ENCODE peak calls at places on chromosomes 16 and 17, in eight cellular contexts. Q is RPMI7951; H is stimulated activated CD4-positive, alpha-beta T cell treated with anti-CD3 and anti-CD28 coated beads, Interleukin-2, amount 100 ng/mL, for 24 hours; O is T47D; D is natural killer cell; E is colonic mucosa; P is cardiac fibroblast; U is stimulated activated CD8-positive, alpha-beta memory T cell treated with anti-CD3 and anti-CD28 coated beads, Interleukin-4, amount 100 ng/mL, for 4 hours. Y is an unnamed sample.

GRCh38 chr17:51351890-51352289 is 91.5 kb downstream of the UTP18 start:
- DNase-seq in O (no peak), P (peak; percentile 67), Q (peak; percentile 44), H (no peak), U (no peak), E (no peak), D (no peak), Y (no peak)

GRCh38 chr17:17387461-17388362 is 84.5 kb downstream of the NT5M start:
- DNase-seq in Q (no peak), P (no peak), E (peak; percentile 78), U (no peak), H (no peak), D (no peak), O (peak; percentile 87), Y (no peak)

GRCh38 chr16:159136-159849 is 6.5 kb upstream of the HBM start:
- DNase-seq in D (no peak), P (no peak), O (no peak), H (no peak), Q (no peak), E (no peak), U (no peak), Y (no peak)

GRCh38 chr16:86073763-86074493 is 175.0 kb downstream of the IRF8 start:
- DNase-seq in H (no peak), Q (no peak), O (no peak), E (no peak), P (no peak), D (no peak), U (no peak), Y (no peak)

GRCh38 chr17:57422574-57423164 is 166.3 kb downstream of the MSI2 start:
- DNase-seq in U (no peak), H (no peak), D (no peak), P (peak; percentile 37), Q (peak; percentile 89), O (no peak), E (no peak), Y (no peak)

GRCh38 chr16:57565461-57565860 is 23.0 kb downstream of the ADGRG5 start:
- DNase-seq in H (no peak), P (no peak), U (no peak), E (no peak), Q (no peak), D (no peak), O (no peak), Y (no peak)

GRCh38 chr16:30964540-30965226 is 7.1 kb downstream of the SETD1A start:
- DNase-seq in P (no peak), E (no peak), O (no peak), Q (no peak), H (no peak), D (no peak), U (no peak), Y (no peak)

GRCh38 chr17:81019563-81020442 is 15.1 kb upstream of the BAIAP2 start:
- DNase-seq in Q (no peak), H (no peak), U (no peak), E (no peak), P (no peak), D (no peak), O (no peak), Y (no peak)

GRCh38 chr16:8892101-8892575 is 10.0 kb downstream of the LITAFD start:
- DNase-seq in D (no peak), U (no peak), Q (no peak), H (no peak), P (no peak), O (no peak), E (no peak), Y (no peak)

GRCh38 chr16:10876799-10877341 is at the start of gene CIITA:
- DNase-seq in H (peak; percentile 59), Q (peak; percentile 93), E (peak; percentile 51), D (peak; percentile 56), O (peak; percentile 66), U (peak; percentile 27), P (peak; percentile 64), Y (peak; percentile 58)

GRCh38 chr17:47864791-47865216 is 13.8 kb upstream of the SP6 start:
- DNase-seq in Q (peak; percentile 80), P (no peak), U (no peak), O (no peak), D (no peak), E (no peak), H (no peak), Y (no peak)

GRCh38 chr17:29145289-29146058 is 34.7 kb downstream of the MYO18A start:
- DNase-seq in Q (peak; percentile 69), P (peak; percentile 89), D (peak; percentile 55), H (peak; percentile 66), O (peak; percentile 89), E (peak; percentile 67), U (peak; percentile 45), Y (peak; percentile 84)

GRCh38 chr16:85820604-85821372 is 21.3 kb downstream of the COX4I1 start:
- DNase-seq in H (no peak), D (no peak), U (no peak), E (no peak), P (no peak), O (peak; percentile 50), Q (no peak), Y (no peak)

GRCh38 chr17:59105852-59106462 is 723 bp downstream of the TRIM37 start:
- DNase-seq in O (peak; percentile 88), U (peak; percentile 57), H (peak; percentile 72), E (peak; percentile 80), D (no peak), P (peak; percentile 56), Q (peak; percentile 51), Y (peak; percentile 33)

GRCh38 chr17:63702616-63703015 is 2.7 kb upstream of the LIMD2 start:
- DNase-seq in H (no peak), P (no peak), U (no peak), E (no peak), Q (no peak), D (no peak), O (no peak), Y (no peak)

GRCh38 chr16:70573451-70574121 is 50.0 kb downstream of the SF3B3 start:
- DNase-seq in H (no peak), D (no peak), Q (peak; percentile 71), O (no peak), E (no peak), U (no peak), P (peak; percentile 97), Y (peak; percentile 78)